ENCODE peak calls at places on chromosomes 5 and 9, in eight cellular contexts. S, U, I, B, L, K, Q and D are unnamed samples.

GRCh38 chr5:28216939-28217360 is 1178.6 kb upstream of the CDH9 start:
- DNase-seq in U (no peak), Q (no peak), L (no peak), B (no peak), S (no peak), I (no peak), K (no peak), D (no peak)

GRCh38 chr5:150376799-150377771 is 19.6 kb downstream of the TCOF1 start:
- DNase-seq in K (no peak), S (no peak), L (no peak), Q (peak), I (no peak), U (peak), B (no peak), D (no peak)

GRCh38 chr9:2145746-2146145 is 130.6 kb downstream of the SMARCA2 start:
- DNase-seq in B (no peak), S (no peak), Q (no peak), L (no peak), I (no peak), K (no peak), U (no peak), D (no peak)

GRCh38 chr9:109579191-109579948 is 81.3 kb upstream of the PTPN3 start:
- DNase-seq in U (no peak), S (no peak), I (no peak), L (no peak), Q (peak), K (no peak), B (no peak), D (no peak)

GRCh38 chr5:57711471-57711870 is 228.9 kb upstream of the ACTBL2 start:
- DNase-seq in B (no peak), Q (peak), I (no peak), L (no peak), U (no peak), S (no peak), K (no peak), D (no peak)

GRCh38 chr9:105280730-105281129 is 36.3 kb downstream of the SLC44A1 start:
- DNase-seq in K (no peak), U (no peak), B (no peak), L (no peak), I (no peak), Q (peak), S (peak), D (no peak)

GRCh38 chr5:41843456-41844112 is 26.6 kb downstream of the OXCT1 start:
- DNase-seq in U (peak), I (no peak), B (no peak), K (no peak), Q (peak), S (peak), L (peak), D (peak)

GRCh38 chr5:33637011-33637410 is 196.2 kb downstream of the TARS1 start:
- DNase-seq in I (no peak), S (no peak), L (no peak), U (no peak), K (no peak), Q (no peak), B (no peak), D (no peak)

GRCh38 chr9:127554966-127555829 is 56.9 kb upstream of the STXBP1 start:
- DNase-seq in I (no peak), B (no peak), L (no peak), K (no peak), S (no peak), Q (no peak), U (no peak), D (no peak)

GRCh38 chr5:131863700-131864099 is 66.9 kb upstream of the FNIP1 start:
- DNase-seq in I (no peak), Q (no peak), L (no peak), S (no peak), U (no peak), K (no peak), B (no peak), D (no peak)

GRCh38 chr9:21682981-21683380 is 119.5 kb upstream of the MTAP start:
- DNase-seq in K (no peak), L (no peak), B (no peak), S (no peak), I (no peak), Q (peak), U (peak), D (no peak)

GRCh38 chr9:133873006-133873780 is 118.9 kb downstream of the VAV2 start:
- DNase-seq in S (no peak), U (no peak), K (no peak), Q (no peak), L (no peak), B (no peak), I (no peak), D (peak)

GRCh38 chr5:138705007-138705406 is 48.2 kb upstream of the CTNNA1 start:
- DNase-seq in Q (no peak), U (no peak), S (no peak), L (no peak), B (no peak), I (no peak), K (no peak), D (no peak)

GRCh38 chr5:119435436-119436132 is 16.7 kb upstream of the HSD17B4 start:
- DNase-seq in I (no peak), S (peak), K (peak), Q (peak), B (peak), U (peak), L (peak), D (peak)
- TF ChIP-seq CTCF in I (no peak), S (peak), K (peak), Q (peak), B (peak), U (peak), L (peak), D (peak)

GRCh38 chr9:99211746-99212145 is 10.0 kb downstream of the ALG2 start:
- DNase-seq in I (no peak), U (no peak), L (peak), B (no peak), S (peak), Q (no peak), K (no peak), D (no peak)
- TF ChIP-seq CTCF in I (no peak), U (no peak), L (no peak), B (no peak), S (no peak), Q (no peak), K (no peak), D (no peak)

DNA sequence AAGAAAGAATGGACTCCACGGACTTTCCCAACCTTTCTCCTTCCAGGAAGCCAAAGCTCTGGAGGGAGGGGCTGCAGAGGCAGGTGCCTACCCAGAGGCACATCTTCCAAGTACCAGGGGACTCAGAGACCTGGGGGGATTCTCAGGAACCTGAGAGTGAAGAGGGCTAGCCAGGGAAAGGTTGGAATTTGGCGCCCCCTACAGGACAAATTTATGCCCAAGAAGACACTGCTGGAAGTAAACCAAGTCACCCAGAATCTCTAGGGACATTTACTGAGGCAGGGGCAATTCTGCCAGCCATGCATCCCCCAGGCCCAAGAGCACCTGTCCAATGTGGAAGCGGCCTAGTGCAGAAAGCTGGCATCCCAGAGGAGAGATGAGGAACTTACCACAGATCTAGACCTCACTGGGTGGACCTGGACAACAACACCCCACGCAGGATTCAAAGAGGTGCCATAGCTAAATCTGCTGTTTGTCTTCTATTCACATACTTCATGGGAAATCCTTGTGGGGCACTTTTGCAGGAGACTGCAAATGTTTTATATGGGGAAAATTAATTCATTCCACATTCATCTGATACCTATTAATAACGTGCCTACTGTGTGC is 25.9 kb upstream of the IDNK start:
- DNase-seq in I (no peak), S (no peak), U (peak), K (peak), Q (no peak), L (peak), B (no peak), D (peak)
- TF ChIP-seq CTCF in I (peak), S (peak), U (peak), K (peak), Q (peak), L (peak), B (peak), D (peak)

GRCh38 chr5:144390133-144390532 is 219.5 kb downstream of the KCTD16 start:
- DNase-seq in Q (peak), U (peak), L (peak), B (no peak), I (no peak), K (no peak), S (peak), D (peak)
- TF ChIP-seq CTCF in Q (peak), U (no peak), L (no peak), B (peak), I (no peak), K (no peak), S (peak), D (no peak)